ENCODE peak calls at places on chromosome 18, in eight cellular contexts. H is astrocyte of the spinal cord; G is stimulated activated CD4-positive, alpha-beta T cell treated with anti-CD3 and anti-CD28 coated beads, Interleukin-12 subunit alpha, Interleukin-12 subunit beta, amount 100 ng/mL, for 24 hours; D is endothelial cell of umbilical vein; J is nephron progenitor cell; V is midbrain; Q is GM10248; W is Karpas-422. N is an unnamed sample.

GRCh38 chr18:10424576-10425314 is 29.7 kb upstream of the APCDD1 start:
- DNase-seq in Q (no peak), G (no peak), J (no peak), H (no peak), D (no peak), W (no peak), V (no peak), N (no peak)

GRCh38 chr18:42196651-42197050 is 241.6 kb downstream of the PIK3C3 start:
- DNase-seq in D (no peak), J (no peak), Q (no peak), W (no peak), V (no peak), G (no peak), H (peak), N (no peak)

GRCh38 chr18:67406678-67407077 is 109.8 kb downstream of the DSEL start:
- DNase-seq in J (no peak), D (no peak), W (no peak), G (no peak), V (no peak), H (no peak), Q (no peak), N (no peak)

GRCh38 chr18:13216732-13217465 is 1.7 kb upstream of the LDLRAD4 start:
- DNase-seq in G (no peak), D (peak), Q (peak), J (peak), W (no peak), H (no peak), V (peak), N (peak)

GRCh38 chr18:159037-159652 is 788 bp downstream of the USP14 start:
- DNase-seq in J (no peak), W (peak), Q (peak), V (no peak), G (no peak), H (no peak), D (peak), N (peak)

GRCh38 chr18:47817017-47817911 is 113.2 kb downstream of the SMAD2 start:
- DNase-seq in Q (no peak), W (no peak), V (no peak), G (no peak), J (no peak), H (no peak), D (no peak), N (no peak)

GRCh38 chr18:28875059-28875458 is 698.1 kb upstream of the CDH2 start:
- DNase-seq in W (no peak), D (no peak), Q (no peak), G (no peak), J (no peak), H (peak), V (no peak), N (no peak)

GRCh38 chr18:2900742-2901404 is 54.1 kb downstream of the EMILIN2 start:
- DNase-seq in Q (no peak), G (no peak), V (no peak), W (no peak), J (no peak), D (no peak), H (no peak), N (peak)

GRCh38 chr18:31274915-31275314 is 43.0 kb upstream of the DSG1 start:
- DNase-seq in J (no peak), W (no peak), G (no peak), D (peak), V (no peak), Q (no peak), H (peak), N (no peak)

GRCh38 chr18:74196220-74197119 is 48.1 kb downstream of the TIMM21 start:
- DNase-seq in J (peak), H (peak), G (peak), W (peak), D (peak), V (peak), Q (peak), N (peak)

GRCh38 chr18:56067216-56067611 is 479.2 kb upstream of the TCF4 start:
- DNase-seq in J (no peak), V (no peak), W (no peak), G (no peak), H (no peak), Q (no peak), D (no peak), N (no peak)

GRCh38 chr18:58813821-58814220 is 50.9 kb upstream of the ZNF532 start:
- DNase-seq in Q (no peak), G (no peak), V (peak), H (no peak), D (no peak), W (no peak), J (no peak), N (no peak)

GRCh38 chr18:73835656-73836055 is 312.0 kb downstream of the FBXO15 start:
- DNase-seq in W (no peak), V (no peak), Q (no peak), J (no peak), G (no peak), D (no peak), H (no peak), N (no peak)

GRCh38 chr18:2147424-2147823 is 423.9 kb downstream of the METTL4 start:
- DNase-seq in Q (no peak), V (no peak), D (no peak), H (peak), W (no peak), J (no peak), G (no peak), N (no peak)

GRCh38 chr18:47775961-47776360 is 154.5 kb downstream of the SMAD2 start:
- DNase-seq in V (peak), W (peak), D (peak), J (no peak), H (no peak), G (no peak), Q (no peak), N (no peak)

GRCh38 chr18:58891753-58892152 is 27.1 kb downstream of the ZNF532 start:
- DNase-seq in Q (no peak), W (no peak), J (no peak), G (no peak), D (no peak), H (peak), V (no peak), N (no peak)

GRCh38 chr18:13427354-13427753 is 208.8 kb downstream of the LDLRAD4 start:
- DNase-seq in Q (no peak), W (no peak), D (peak), J (no peak), V (peak), G (no peak), H (no peak), N (no peak)

GRCh38 chr18:74413811-74414210 is 43.3 kb downstream of the DIPK1C start:
- DNase-seq in J (no peak), H (no peak), D (no peak), V (no peak), Q (no peak), W (no peak), G (no peak), N (no peak)

GRCh38 chr18:68244786-68245185 is 470.1 kb downstream of the TMX3 start:
- DNase-seq in V (no peak), H (peak), W (no peak), G (no peak), D (no peak), Q (no peak), J (no peak), N (no peak)

GRCh38 chr18:77084757-77085035 is 47.9 kb downstream of the MBP start:
- DNase-seq in D (no peak), Q (no peak), J (no peak), G (no peak), V (no peak), W (no peak), H (no peak), N (no peak)

N was measured in endodermal cell.